ENCODE peak calls at places on chromosomes 6 and 20, in seven cellular contexts. One of them, this sample, is unnamed.

GRCh38 chr6:33142501-33142900 is 49.8 kb downstream of the COL11A2 start:
- DNase-seq in NCI-H1092: no peak
- DNase-seq in mucosa of gallbladder: no peak
- DNase-seq in kidney epithelial cell: no peak
- DNase-seq in stimulated activated CD4-positive, alpha-beta T cell treated with anti-CD3 and anti-CD28 coated beads, Interleukin-12 subunit alpha, Interleukin-12 subunit beta, amount 100 ng/mL, for 48 hours: no peak
- DNase-seq in activated T-cell treated with anti-CD3 and anti-CD28 coated beads, Interleukin-2, amount 50 U/mL, for 24 hours: no peak
- DNase-seq in left ventricle myocardium inferior: no peak
- DNase-seq in this sample: no peak

GRCh38 chr6:15171026-15171425 is 74.8 kb upstream of the JARID2 start:
- DNase-seq in stimulated activated CD4-positive, alpha-beta T cell treated with anti-CD3 and anti-CD28 coated beads, Interleukin-12 subunit alpha, Interleukin-12 subunit beta, amount 100 ng/mL, for 48 hours: no peak
- DNase-seq in NCI-H1092: no peak
- DNase-seq in left ventricle myocardium inferior: no peak
- DNase-seq in activated T-cell treated with anti-CD3 and anti-CD28 coated beads, Interleukin-2, amount 50 U/mL, for 24 hours: no peak
- DNase-seq in kidney epithelial cell: no peak
- DNase-seq in mucosa of gallbladder: no peak
- DNase-seq in this sample: no peak

GRCh38 chr6:43644940-43645612 is at the start of gene RSPH9:
- DNase-seq in kidney epithelial cell: no peak
- DNase-seq in mucosa of gallbladder: peak
- DNase-seq in stimulated activated CD4-positive, alpha-beta T cell treated with anti-CD3 and anti-CD28 coated beads, Interleukin-12 subunit alpha, Interleukin-12 subunit beta, amount 100 ng/mL, for 48 hours: peak
- DNase-seq in NCI-H1092: no peak
- DNase-seq in activated T-cell treated with anti-CD3 and anti-CD28 coated beads, Interleukin-2, amount 50 U/mL, for 24 hours: peak
- DNase-seq in left ventricle myocardium inferior: peak
- DNase-seq in this sample: peak

GRCh38 chr6:190596-191395 is 101.5 kb upstream of the DUSP22 start:
- DNase-seq in left ventricle myocardium inferior: no peak
- DNase-seq in kidney epithelial cell: no peak
- DNase-seq in stimulated activated CD4-positive, alpha-beta T cell treated with anti-CD3 and anti-CD28 coated beads, Interleukin-12 subunit alpha, Interleukin-12 subunit beta, amount 100 ng/mL, for 48 hours: no peak
- DNase-seq in NCI-H1092: no peak
- DNase-seq in activated T-cell treated with anti-CD3 and anti-CD28 coated beads, Interleukin-2, amount 50 U/mL, for 24 hours: no peak
- DNase-seq in mucosa of gallbladder: no peak
- DNase-seq in this sample: peak

GRCh38 chr20:237918-238317 is 10.9 kb downstream of the DEFB129 start:
- DNase-seq in kidney epithelial cell: no peak
- DNase-seq in activated T-cell treated with anti-CD3 and anti-CD28 coated beads, Interleukin-2, amount 50 U/mL, for 24 hours: no peak
- DNase-seq in mucosa of gallbladder: no peak
- DNase-seq in NCI-H1092: no peak
- DNase-seq in stimulated activated CD4-positive, alpha-beta T cell treated with anti-CD3 and anti-CD28 coated beads, Interleukin-12 subunit alpha, Interleukin-12 subunit beta, amount 100 ng/mL, for 48 hours: no peak
- DNase-seq in left ventricle myocardium inferior: no peak
- DNase-seq in this sample: no peak

GRCh38 chr6:146100776-146101175 is 71.9 kb downstream of the GRM1 start:
- DNase-seq in NCI-H1092: no peak
- DNase-seq in mucosa of gallbladder: no peak
- DNase-seq in stimulated activated CD4-positive, alpha-beta T cell treated with anti-CD3 and anti-CD28 coated beads, Interleukin-12 subunit alpha, Interleukin-12 subunit beta, amount 100 ng/mL, for 48 hours: no peak
- DNase-seq in left ventricle myocardium inferior: no peak
- DNase-seq in activated T-cell treated with anti-CD3 and anti-CD28 coated beads, Interleukin-2, amount 50 U/mL, for 24 hours: no peak
- DNase-seq in kidney epithelial cell: no peak
- DNase-seq in this sample: no peak

GRCh38 chr6:135880066-135880972 is 28.8 kb downstream of the PDE7B start:
- DNase-seq in stimulated activated CD4-positive, alpha-beta T cell treated with anti-CD3 and anti-CD28 coated beads, Interleukin-12 subunit alpha, Interleukin-12 subunit beta, amount 100 ng/mL, for 48 hours: peak
- DNase-seq in kidney epithelial cell: peak
- DNase-seq in activated T-cell treated with anti-CD3 and anti-CD28 coated beads, Interleukin-2, amount 50 U/mL, for 24 hours: peak
- DNase-seq in NCI-H1092: no peak
- DNase-seq in left ventricle myocardium inferior: no peak
- DNase-seq in mucosa of gallbladder: no peak
- DNase-seq in this sample: peak

GRCh38 chr6:136547871-136548270 is 2.4 kb downstream of the MAP7 start:
- DNase-seq in kidney epithelial cell: no peak
- DNase-seq in mucosa of gallbladder: no peak
- DNase-seq in stimulated activated CD4-positive, alpha-beta T cell treated with anti-CD3 and anti-CD28 coated beads, Interleukin-12 subunit alpha, Interleukin-12 subunit beta, amount 100 ng/mL, for 48 hours: no peak
- DNase-seq in activated T-cell treated with anti-CD3 and anti-CD28 coated beads, Interleukin-2, amount 50 U/mL, for 24 hours: no peak
- DNase-seq in left ventricle myocardium inferior: no peak
- DNase-seq in NCI-H1092: no peak
- DNase-seq in this sample: no peak

GRCh38 chr6:149910721-149911151 is 12.2 kb downstream of the RAET1G start:
- DNase-seq in mucosa of gallbladder: no peak
- DNase-seq in kidney epithelial cell: no peak
- DNase-seq in NCI-H1092: no peak
- DNase-seq in stimulated activated CD4-positive, alpha-beta T cell treated with anti-CD3 and anti-CD28 coated beads, Interleukin-12 subunit alpha, Interleukin-12 subunit beta, amount 100 ng/mL, for 48 hours: no peak
- DNase-seq in left ventricle myocardium inferior: no peak
- DNase-seq in activated T-cell treated with anti-CD3 and anti-CD28 coated beads, Interleukin-2, amount 50 U/mL, for 24 hours: no peak
- DNase-seq in this sample: peak

GRCh38 chr6:137820952-137821351 is 46.1 kb upstream of the TNFAIP3 start:
- DNase-seq in activated T-cell treated with anti-CD3 and anti-CD28 coated beads, Interleukin-2, amount 50 U/mL, for 24 hours: no peak
- DNase-seq in NCI-H1092: no peak
- DNase-seq in stimulated activated CD4-positive, alpha-beta T cell treated with anti-CD3 and anti-CD28 coated beads, Interleukin-12 subunit alpha, Interleukin-12 subunit beta, amount 100 ng/mL, for 48 hours: no peak
- DNase-seq in kidney epithelial cell: no peak
- DNase-seq in mucosa of gallbladder: no peak
- DNase-seq in left ventricle myocardium inferior: no peak
- DNase-seq in this sample: no peak

GRCh38 chr6:151806757-151807512 is 547 bp upstream of the ESR1 start:
- DNase-seq in activated T-cell treated with anti-CD3 and anti-CD28 coated beads, Interleukin-2, amount 50 U/mL, for 24 hours: no peak
- DNase-seq in left ventricle myocardium inferior: no peak
- DNase-seq in stimulated activated CD4-positive, alpha-beta T cell treated with anti-CD3 and anti-CD28 coated beads, Interleukin-12 subunit alpha, Interleukin-12 subunit beta, amount 100 ng/mL, for 48 hours: no peak
- DNase-seq in NCI-H1092: no peak
- DNase-seq in mucosa of gallbladder: no peak
- DNase-seq in kidney epithelial cell: no peak
- DNase-seq in this sample: no peak

GRCh38 chr6:117817499-117817898 is 89.6 kb upstream of the SLC35F1 start:
- DNase-seq in stimulated activated CD4-positive, alpha-beta T cell treated with anti-CD3 and anti-CD28 coated beads, Interleukin-12 subunit alpha, Interleukin-12 subunit beta, amount 100 ng/mL, for 48 hours: no peak
- DNase-seq in kidney epithelial cell: no peak
- DNase-seq in activated T-cell treated with anti-CD3 and anti-CD28 coated beads, Interleukin-2, amount 50 U/mL, for 24 hours: no peak
- DNase-seq in NCI-H1092: no peak
- DNase-seq in left ventricle myocardium inferior: no peak
- DNase-seq in mucosa of gallbladder: no peak
- DNase-seq in this sample: no peak

GRCh38 chr6:137911675-137912158 is 44.7 kb downstream of the TNFAIP3 start:
- DNase-seq in kidney epithelial cell: no peak
- DNase-seq in activated T-cell treated with anti-CD3 and anti-CD28 coated beads, Interleukin-2, amount 50 U/mL, for 24 hours: no peak
- DNase-seq in mucosa of gallbladder: no peak
- DNase-seq in NCI-H1092: no peak
- DNase-seq in stimulated activated CD4-positive, alpha-beta T cell treated with anti-CD3 and anti-CD28 coated beads, Interleukin-12 subunit alpha, Interleukin-12 subunit beta, amount 100 ng/mL, for 48 hours: no peak
- DNase-seq in left ventricle myocardium inferior: no peak
- DNase-seq in this sample: no peak

GRCh38 chr6:40383348-40384115 is 203.6 kb downstream of the LRFN2 start:
- DNase-seq in kidney epithelial cell: no peak
- DNase-seq in activated T-cell treated with anti-CD3 and anti-CD28 coated beads, Interleukin-2, amount 50 U/mL, for 24 hours: no peak
- DNase-seq in left ventricle myocardium inferior: no peak
- DNase-seq in mucosa of gallbladder: no peak
- DNase-seq in NCI-H1092: no peak
- DNase-seq in stimulated activated CD4-positive, alpha-beta T cell treated with anti-CD3 and anti-CD28 coated beads, Interleukin-12 subunit alpha, Interleukin-12 subunit beta, amount 100 ng/mL, for 48 hours: no peak
- DNase-seq in this sample: no peak

GRCh38 chr6:145372671-145373123 is 362.6 kb downstream of the EPM2A start:
- DNase-seq in activated T-cell treated with anti-CD3 and anti-CD28 coated beads, Interleukin-2, amount 50 U/mL, for 24 hours: no peak
- DNase-seq in mucosa of gallbladder: no peak
- DNase-seq in kidney epithelial cell: no peak
- DNase-seq in left ventricle myocardium inferior: peak
- DNase-seq in NCI-H1092: no peak
- DNase-seq in stimulated activated CD4-positive, alpha-beta T cell treated with anti-CD3 and anti-CD28 coated beads, Interleukin-12 subunit alpha, Interleukin-12 subunit beta, amount 100 ng/mL, for 48 hours: no peak
- DNase-seq in this sample: no peak

GRCh38 chr6:108518714-108519576 is 41.8 kb upstream of the FOXO3 start:
- DNase-seq in NCI-H1092: no peak
- DNase-seq in mucosa of gallbladder: no peak
- DNase-seq in activated T-cell treated with anti-CD3 and anti-CD28 coated beads, Interleukin-2, amount 50 U/mL, for 24 hours: no peak
- DNase-seq in left ventricle myocardium inferior: no peak
- DNase-seq in stimulated activated CD4-positive, alpha-beta T cell treated with anti-CD3 and anti-CD28 coated beads, Interleukin-12 subunit alpha, Interleukin-12 subunit beta, amount 100 ng/mL, for 48 hours: no peak
- DNase-seq in kidney epithelial cell: no peak
- DNase-seq in this sample: no peak

GRCh38 chr6:122709922-122710512 is 69.5 kb upstream of the FABP7 start:
- DNase-seq in mucosa of gallbladder: no peak
- DNase-seq in kidney epithelial cell: no peak
- DNase-seq in stimulated activated CD4-positive, alpha-beta T cell treated with anti-CD3 and anti-CD28 coated beads, Interleukin-12 subunit alpha, Interleukin-12 subunit beta, amount 100 ng/mL, for 48 hours: no peak
- DNase-seq in activated T-cell treated with anti-CD3 and anti-CD28 coated beads, Interleukin-2, amount 50 U/mL, for 24 hours: no peak
- DNase-seq in left ventricle myocardium inferior: no peak
- DNase-seq in NCI-H1092: no peak
- DNase-seq in this sample: no peak

GRCh38 chr6:33276581-33276863 is 401 bp upstream of the B3GALT4 start:
- DNase-seq in left ventricle myocardium inferior: no peak
- DNase-seq in NCI-H1092: no peak
- DNase-seq in stimulated activated CD4-positive, alpha-beta T cell treated with anti-CD3 and anti-CD28 coated beads, Interleukin-12 subunit alpha, Interleukin-12 subunit beta, amount 100 ng/mL, for 48 hours: no peak
- DNase-seq in kidney epithelial cell: no peak
- DNase-seq in mucosa of gallbladder: no peak
- DNase-seq in activated T-cell treated with anti-CD3 and anti-CD28 coated beads, Interleukin-2, amount 50 U/mL, for 24 hours: no peak
- DNase-seq in this sample: no peak